ENCODE peak calls at places on chromosomes 3 and 15, in five cellular contexts. T, Z, S, V and H are unnamed samples.

GRCh38 chr15:32651229-32651837 is 9.8 kb downstream of the SCG5 start:
- DNase-seq in S (no peak), Z (peak), T (peak), V (peak), H (peak)

GRCh38 chr3:79845546-79845945 is 77.7 kb upstream of the ROBO1 start:
- DNase-seq in V (no peak), S (no peak), T (no peak), Z (no peak), H (no peak)

GRCh38 chr15:85477730-85478129 is 97.3 kb downstream of the AKAP13 start:
- DNase-seq in T (peak), V (no peak), S (no peak), Z (no peak), H (no peak)

GRCh38 chr3:192825657-192826200 is 91.9 kb downstream of the MB21D2 start:
- DNase-seq in T (no peak), S (no peak), V (no peak), Z (peak), H (no peak)

GRCh38 chr15:79209116-79209515 is 73.4 kb upstream of the ANKRD34C start:
- DNase-seq in S (no peak), T (no peak), V (no peak), Z (no peak), H (no peak)

GRCh38 chr15:62360286-62360685 is 195.2 kb upstream of the C2CD4B start:
- DNase-seq in V (no peak), Z (no peak), T (peak), S (no peak), H (no peak)

GRCh38 chr3:193835414-193835813 is 242.4 kb downstream of the OPA1 start:
- DNase-seq in S (no peak), V (no peak), T (no peak), Z (no peak), H (no peak)

GRCh38 chr15:92079047-92079446 is 225.5 kb downstream of the SLCO3A1 start:
- DNase-seq in V (no peak), Z (peak), T (no peak), S (no peak), H (no peak)

GRCh38 chr3:12049675-12050074 is 45.5 kb downstream of the SYN2 start:
- DNase-seq in S (no peak), Z (no peak), V (no peak), T (no peak), H (no peak)

GRCh38 chr3:194294199-194294887 is 56.8 kb downstream of the CPN2 start:
- DNase-seq in Z (no peak), V (no peak), T (peak), S (no peak), H (no peak)

GRCh38 chr15:30791239-30791638 is 112.5 kb upstream of the FAN1 start:
- DNase-seq in V (no peak), Z (peak), S (no peak), T (no peak), H (no peak)

GRCh38 chr3:42159147-42159546 is 68.0 kb downstream of the TRAK1 start:
- DNase-seq in S (no peak), T (no peak), V (no peak), Z (no peak), H (no peak)

GRCh38 chr3:106431698-106432097 is 562.9 kb upstream of the CBLB start:
- DNase-seq in Z (no peak), V (no peak), T (no peak), S (no peak), H (no peak)

GRCh38 chr3:98887684-98888083 is 13.8 kb downstream of the DCBLD2 start:
- DNase-seq in S (no peak), Z (no peak), T (no peak), V (no peak), H (no peak)

GRCh38 chr3:123276346-123276745 is 74.6 kb downstream of the SEC22A start:
- DNase-seq in V (no peak), Z (no peak), T (no peak), S (no peak), H (no peak)

GRCh38 chr3:39811561-39811960 is 2.2 kb downstream of the MYRIP start:
- DNase-seq in S (no peak), T (no peak), Z (no peak), V (no peak), H (no peak)

GRCh38 chr15:37880009-37880834 is 54.2 kb upstream of the TMCO5A start:
- DNase-seq in T (peak), V (no peak), S (no peak), Z (peak), H (no peak)

GRCh38 chr15:71753346-71753745 is 57.0 kb upstream of the NR2E3 start:
- DNase-seq in S (no peak), Z (no peak), V (no peak), T (no peak), H (no peak)

GRCh38 chr15:99844150-99844549 is 110.9 kb upstream of the LYSMD4 start:
- DNase-seq in T (no peak), V (no peak), Z (no peak), S (no peak), H (no peak)

GRCh38 chr3:54358969-54359648 is 236.8 kb downstream of the CACNA2D3 start:
- DNase-seq in S (no peak), T (peak), Z (no peak), V (peak), H (peak)
- TF ChIP-seq CTCF in S (no peak), T (no peak), Z (no peak), V (no peak), H (no peak)

GRCh38 chr3:154904328-154904727 is 175.8 kb upstream of the MME start:
- DNase-seq in V (no peak), S (no peak), Z (peak), T (no peak), H (no peak)
- TF ChIP-seq CTCF in V (peak), S (no peak), Z (peak), T (peak), H (no peak)

GRCh38 chr15:25985179-25985578 is 122.1 kb upstream of the ATP10A start:
- DNase-seq in S (no peak), Z (no peak), T (no peak), V (no peak), H (no peak)

GRCh38 chr15:25987638-25988037 is 124.5 kb upstream of the ATP10A start:
- DNase-seq in T (no peak), Z (no peak), S (no peak), V (no peak), H (no peak)

GRCh38 chr15:25990245-25990644 is 127.1 kb upstream of the ATP10A start:
- DNase-seq in V (no peak), T (no peak), Z (no peak), S (no peak), H (no peak)

GRCh38 chr15:25989327-25989726 is 126.2 kb upstream of the ATP10A start:
- DNase-seq in T (no peak), S (no peak), Z (no peak), V (no peak), H (no peak)
- TF ChIP-seq CTCF in T (no peak), S (no peak), Z (no peak), V (no peak), H (no peak)

GRCh38 chr3:165852150-165852549 is 14.9 kb upstream of the BCHE start:
- DNase-seq in Z (no peak), V (no peak), T (no peak), S (no peak), H (no peak)

GRCh38 chr3:165852710-165853109 is 15.5 kb upstream of the BCHE start:
- DNase-seq in T (no peak), Z (no peak), S (no peak), V (no peak), H (no peak)

GRCh38 chr3:165855581-165855980 is 18.4 kb upstream of the BCHE start:
- DNase-seq in V (no peak), S (no peak), Z (no peak), T (no peak), H (no peak)

GRCh38 chr3:165854696-165855095 is 17.5 kb upstream of the BCHE start:
- DNase-seq in Z (peak), T (no peak), S (no peak), V (no peak), H (no peak)
- TF ChIP-seq CTCF in Z (peak), T (peak), S (no peak), V (peak), H (peak)

DNA sequence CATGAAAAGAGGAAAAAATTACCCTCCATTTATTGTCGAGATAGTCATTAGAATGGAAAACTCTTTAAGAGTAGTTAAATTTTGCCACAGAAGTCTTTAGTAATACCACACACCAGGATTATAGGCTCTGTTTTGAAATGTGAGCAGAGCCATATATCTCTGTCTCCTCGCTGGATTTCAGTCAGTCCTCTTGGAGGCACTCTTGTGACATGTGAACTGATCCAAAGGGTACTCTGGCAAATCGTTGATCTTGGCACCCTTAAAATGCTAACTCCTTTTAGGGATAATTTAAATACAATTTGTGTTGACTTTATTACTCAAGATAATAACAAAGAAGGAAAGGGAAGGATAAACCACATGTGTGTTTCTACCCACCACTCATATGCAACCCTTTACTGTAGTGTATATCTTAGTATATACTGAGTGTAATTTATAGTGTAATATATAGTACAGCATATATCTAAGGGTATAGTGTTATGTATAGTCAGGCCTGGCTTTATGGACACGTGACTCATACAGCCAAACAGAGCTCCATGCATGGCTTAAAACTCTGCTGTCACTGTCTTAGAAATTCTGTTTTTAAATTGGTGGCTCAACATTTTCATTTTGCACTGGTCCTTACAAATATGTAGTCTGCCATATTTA is 12.3 kb upstream of the KPNA4 start:
- DNase-seq in V (peak), S (no peak), Z (no peak), T (no peak), H (no peak)
- TF ChIP-seq CTCF in V (peak), S (no peak), Z (no peak), T (peak), H (peak)

GRCh38 chr3:138284957-138285477 is 44.6 kb downstream of the NME9 start:
- DNase-seq in T (no peak), Z (no peak), V (no peak), S (no peak), H (no peak)
- TF ChIP-seq CTCF in T (no peak), Z (no peak), V (no peak), S (no peak), H (no peak)

DNA sequence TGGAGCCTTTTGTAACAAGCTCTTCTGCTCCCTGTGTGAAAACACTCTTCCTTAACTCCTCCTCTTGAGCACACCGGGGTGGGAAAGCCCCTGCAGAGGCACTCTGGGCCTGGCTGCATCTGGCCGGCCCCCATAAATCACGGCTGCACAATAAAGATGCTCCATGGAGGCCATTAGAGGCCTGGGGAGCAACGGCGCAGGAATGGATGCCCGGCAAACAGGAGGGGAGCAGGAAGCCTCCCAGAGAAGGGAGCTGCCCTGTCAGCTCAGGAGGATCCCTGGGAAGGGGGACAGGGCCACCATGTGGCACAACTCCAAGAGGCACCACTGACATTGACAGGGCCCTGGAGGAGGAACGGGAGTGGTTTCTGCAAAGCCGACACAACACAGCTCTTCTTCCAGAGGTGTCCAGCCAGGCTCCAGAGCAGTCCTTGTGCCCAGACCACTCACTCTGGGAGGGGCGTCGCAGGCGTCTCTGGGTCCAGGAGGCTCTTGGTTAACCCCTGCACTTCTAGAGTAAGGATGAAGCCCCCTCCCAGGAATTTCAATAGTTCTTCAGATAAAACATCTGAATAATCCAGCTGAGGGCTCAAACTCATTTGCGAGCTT is 509.2 kb upstream of the PPP2R3A start:
- DNase-seq in V (no peak), Z (no peak), S (no peak), T (no peak), H (no peak)
- TF ChIP-seq CTCF in V (no peak), Z (no peak), S (no peak), T (no peak), H (no peak)

DNA sequence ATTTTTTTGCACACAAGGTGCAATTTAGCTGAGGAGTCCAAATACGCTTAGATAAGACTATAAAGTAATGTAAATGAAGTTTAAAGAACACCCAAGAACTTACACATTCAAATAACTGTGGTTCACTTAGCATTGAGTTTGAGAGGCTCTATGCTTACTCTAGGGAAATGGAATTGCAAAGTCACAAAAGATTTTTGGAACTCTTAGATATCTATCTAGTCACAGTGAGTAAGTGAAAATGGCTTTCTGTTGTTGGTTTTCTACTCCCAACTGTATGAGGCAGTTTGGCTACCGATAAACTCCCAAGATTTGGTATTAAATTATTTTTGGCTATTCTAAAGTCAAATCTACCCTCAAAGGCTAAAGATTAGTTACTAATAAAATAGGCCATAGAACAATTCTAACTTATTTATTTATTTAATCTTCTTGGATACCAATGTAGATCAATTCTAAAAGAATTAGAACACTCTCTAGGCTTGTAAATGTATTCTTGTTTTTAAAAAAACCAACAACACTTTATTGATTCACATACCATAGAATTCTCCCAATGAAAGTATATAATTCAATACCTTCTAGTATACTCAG is 165.4 kb downstream of the SNRK start:
- DNase-seq in T (no peak), V (no peak), S (no peak), Z (no peak), H (no peak)
- TF ChIP-seq CTCF in T (no peak), V (no peak), S (no peak), Z (no peak), H (no peak)

DNA sequence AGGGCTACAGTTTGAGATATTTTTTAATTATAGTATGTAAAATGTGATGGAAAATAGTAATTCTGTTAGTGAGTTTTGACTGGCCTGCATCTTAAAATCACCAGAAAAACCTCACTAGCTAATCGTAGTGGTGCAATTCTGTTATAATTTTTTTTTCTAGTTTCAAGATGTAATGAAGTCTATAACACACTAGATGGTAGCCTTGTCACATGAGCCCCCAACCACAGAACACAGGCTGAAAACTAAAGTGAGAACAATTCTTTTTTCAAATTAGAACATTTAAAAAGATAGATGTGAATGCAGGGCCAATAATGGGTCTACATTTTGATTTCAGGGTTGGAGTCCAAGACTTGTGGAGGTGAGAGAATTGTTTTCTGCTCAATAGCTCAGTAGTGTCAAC is 83.3 kb upstream of the KCNH8 start:
- DNase-seq in S (no peak), V (no peak), T (no peak), Z (peak), H (no peak)
- TF ChIP-seq CTCF in S (no peak), V (peak), T (peak), Z (peak), H (peak)